ENCODE peak calls at places on chromosome 14, in eight cellular contexts. P is astrocyte of the spinal cord; O is fibroblast of the aortic adventitia; V is CD8-positive, alpha-beta T cell; Y is neural progenitor cell; Q is fibroblast of mammary gland; I is cardiac fibroblast; N is cardiac muscle cell. W is an unnamed sample.

GRCh38 chr14:61675291-61675690 is 20.0 kb upstream of the HIF1A start:
- DNase-seq in P (no peak), O (no peak), V (no peak), Y (no peak), Q (no peak), I (no peak), N (no peak), W (no peak)

GRCh38 chr14:63852271-63852816 is 460 bp upstream of the SYNE2 start:
- DNase-seq in P (peak), O (peak), V (no peak), Y (no peak), Q (no peak), I (peak), N (no peak), W (peak)

GRCh38 chr14:68935761-68936209 is 43.3 kb downstream of the ACTN1 start:
- DNase-seq in P (no peak), O (no peak), V (no peak), Y (peak), Q (peak), I (no peak), N (no peak), W (peak)

GRCh38 chr14:64215978-64216377 is 78.2 kb downstream of the ESR2 start:
- DNase-seq in P (no peak), O (no peak), V (no peak), Y (no peak), Q (no peak), I (no peak), N (no peak), W (no peak)

GRCh38 chr14:60021619-60022018 is 70.1 kb upstream of the PCNX4 start:
- DNase-seq in P (no peak), O (no peak), V (no peak), Y (no peak), Q (no peak), I (no peak), N (no peak), W (no peak)

GRCh38 chr14:73295198-73295796 is 58.0 kb downstream of the PAPLN start:
- DNase-seq in P (peak), O (peak), V (no peak), Y (peak), Q (peak), I (peak), N (peak), W (peak)

GRCh38 chr14:58770501-58770982 is 132.8 kb downstream of the DACT1 start:
- DNase-seq in P (no peak), O (no peak), V (no peak), Y (no peak), Q (no peak), I (no peak), N (no peak), W (peak)

GRCh38 chr14:27845241-27845850 is 921.2 kb upstream of the FOXG1 start:
- DNase-seq in P (no peak), O (no peak), V (no peak), Y (no peak), Q (no peak), I (no peak), N (no peak), W (no peak)

GRCh38 chr14:68074765-68075381 is 255.3 kb downstream of the RAD51B start:
- DNase-seq in P (no peak), O (peak), V (no peak), Y (no peak), Q (peak), I (no peak), N (no peak), W (peak)

GRCh38 chr14:103803661-103804060 is 43.7 kb downstream of the PPP1R13B start:
- DNase-seq in P (no peak), O (peak), V (no peak), Y (no peak), Q (peak), I (peak), N (no peak), W (peak)

GRCh38 chr14:72606879-72607278 is 287.0 kb downstream of the DPF3 start:
- DNase-seq in P (no peak), O (no peak), V (no peak), Y (no peak), Q (peak), I (no peak), N (no peak), W (no peak)

GRCh38 chr14:73787760-73788508 is 63.7 kb upstream of the PTGR2 start:
- DNase-seq in P (peak), O (peak), V (no peak), Y (peak), Q (peak), I (peak), N (no peak), W (peak)

GRCh38 chr14:56891226-56891625 is 80.9 kb upstream of the OTX2 start:
- DNase-seq in P (no peak), O (no peak), V (no peak), Y (peak), Q (no peak), I (no peak), N (no peak), W (no peak)

GRCh38 chr14:36517242-36518030 is 2.6 kb downstream of the NKX2-1 start:
- DNase-seq in P (no peak), O (no peak), V (no peak), Y (peak), Q (no peak), I (no peak), N (no peak), W (no peak)

GRCh38 chr14:101788016-101788695 is 26.6 kb downstream of the PPP2R5C start:
- DNase-seq in P (no peak), O (no peak), V (no peak), Y (no peak), Q (peak), I (no peak), N (no peak), W (no peak)

GRCh38 chr14:74261288-74261687 is 22.0 kb downstream of the VSX2 start:
- DNase-seq in P (no peak), O (no peak), V (no peak), Y (no peak), Q (no peak), I (no peak), N (no peak), W (no peak)

GRCh38 chr14:69669375-69669774 is 58.0 kb downstream of the SUSD6 start:
- DNase-seq in P (no peak), O (no peak), V (no peak), Y (no peak), Q (no peak), I (no peak), N (no peak), W (no peak)

GRCh38 chr14:92253381-92253894 is 69.5 kb upstream of the SLC24A4 start:
- DNase-seq in P (no peak), O (no peak), V (no peak), Y (peak), Q (no peak), I (no peak), N (no peak), W (peak)

GRCh38 chr14:92252291-92252690 is 70.7 kb upstream of the SLC24A4 start:
- DNase-seq in P (no peak), O (no peak), V (no peak), Y (no peak), Q (no peak), I (no peak), N (no peak), W (no peak)

GRCh38 chr14:92258934-92259333 is 64.0 kb upstream of the SLC24A4 start:
- DNase-seq in P (no peak), O (no peak), V (no peak), Y (no peak), Q (no peak), I (no peak), N (no peak), W (no peak)

GRCh38 chr14:92259613-92260357 is 63.2 kb upstream of the SLC24A4 start:
- DNase-seq in P (no peak), O (no peak), V (no peak), Y (peak), Q (no peak), I (no peak), N (no peak), W (no peak)

GRCh38 chr14:92254786-92255185 is 68.2 kb upstream of the SLC24A4 start:
- DNase-seq in P (peak), O (peak), V (no peak), Y (peak), Q (peak), I (peak), N (peak), W (peak)
- TF ChIP-seq CTCF in P (no peak), O (peak), V (no peak), Y (no peak), Q (no peak), I (no peak), N (no peak), W (no peak)

GRCh38 chr14:86015916-86016315 is 486.0 kb downstream of the FLRT2 start:
- DNase-seq in P (peak), O (no peak), V (no peak), Y (no peak), Q (peak), I (peak), N (no peak), W (peak)

GRCh38 chr14:86013663-86014062 is 483.7 kb downstream of the FLRT2 start:
- DNase-seq in P (peak), O (no peak), V (no peak), Y (no peak), Q (peak), I (peak), N (peak), W (peak)

GRCh38 chr14:86012391-86012790 is 482.4 kb downstream of the FLRT2 start:
- DNase-seq in P (no peak), O (no peak), V (no peak), Y (peak), Q (no peak), I (no peak), N (no peak), W (no peak)

DNA sequence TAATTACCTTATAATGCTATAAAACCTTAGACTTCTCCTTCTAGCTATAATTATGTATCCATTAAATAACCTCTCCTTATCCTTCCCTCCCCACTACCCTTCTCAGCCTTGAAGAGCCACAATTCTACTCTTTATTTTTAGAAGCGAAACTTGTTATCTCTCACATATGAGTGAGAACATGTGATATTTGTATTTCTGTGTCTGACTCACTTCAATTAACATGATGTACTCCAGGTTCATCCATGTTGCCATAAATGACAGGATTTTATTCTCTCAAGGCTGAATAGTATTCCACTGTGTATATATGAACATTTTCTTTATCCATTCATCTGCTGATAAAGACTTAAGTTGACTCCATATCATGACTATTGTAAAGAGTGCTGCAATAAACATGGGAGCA is 485.6 kb downstream of the FLRT2 start:
- DNase-seq in P (peak), O (no peak), V (no peak), Y (no peak), Q (peak), I (no peak), N (no peak), W (peak)
- H3K4me3 ChIP-seq in P (no peak), O (no peak), V (no peak), Y (no peak), Q (no peak), I (no peak), N (no peak), W (no peak)

GRCh38 chr14:77131871-77132486 is 9.6 kb downstream of the ZDHHC22 start:
- DNase-seq in P (no peak), O (no peak), V (no peak), Y (no peak), Q (no peak), I (no peak), N (no peak), W (no peak)
- TF ChIP-seq CTCF in P (no peak), O (no peak), V (no peak), Y (peak), Q (no peak), I (no peak), N (no peak), W (no peak)

GRCh38 chr14:96011609-96012008 is 27.6 kb upstream of the C14orf132 start:
- DNase-seq in P (no peak), O (no peak), V (no peak), Y (no peak), Q (no peak), I (no peak), N (no peak), W (no peak)
- H3K4me3 ChIP-seq in P (no peak), O (no peak), V (no peak), Y (no peak), Q (no peak), I (no peak), N (no peak), W (no peak)

GRCh38 chr14:86865934-86866333 is 1127.0 kb downstream of the GALC start:
- DNase-seq in P (no peak), O (no peak), V (no peak), Y (no peak), Q (no peak), I (no peak), N (no peak), W (peak)
- TF ChIP-seq CTCF in P (no peak), O (peak), V (no peak), Y (no peak), Q (no peak), I (no peak), N (peak), W (peak)

GRCh38 chr14:54220122-54220691 is 176.6 kb upstream of the CDKN3 start:
- DNase-seq in P (no peak), O (no peak), V (no peak), Y (peak), Q (no peak), I (no peak), N (peak), W (no peak)
- H3K4me3 ChIP-seq in P (peak), O (peak), V (no peak), Y (peak), Q (peak), I (peak), N (peak), W (peak)

GRCh38 chr14:88750945-88751344 is 41.8 kb downstream of the EML5 start:
- DNase-seq in P (no peak), O (no peak), V (no peak), Y (no peak), Q (no peak), I (no peak), N (no peak), W (no peak)

GRCh38 chr14:88748288-88748687 is 44.5 kb downstream of the EML5 start:
- DNase-seq in P (no peak), O (no peak), V (no peak), Y (no peak), Q (no peak), I (no peak), N (no peak), W (no peak)

GRCh38 chr14:88749139-88749538 is 43.6 kb downstream of the EML5 start:
- DNase-seq in P (no peak), O (no peak), V (no peak), Y (no peak), Q (no peak), I (no peak), N (no peak), W (no peak)

GRCh38 chr14:88753873-88754272 is 38.9 kb downstream of the EML5 start:
- DNase-seq in P (no peak), O (no peak), V (no peak), Y (no peak), Q (no peak), I (no peak), N (no peak), W (no peak)

DNA sequence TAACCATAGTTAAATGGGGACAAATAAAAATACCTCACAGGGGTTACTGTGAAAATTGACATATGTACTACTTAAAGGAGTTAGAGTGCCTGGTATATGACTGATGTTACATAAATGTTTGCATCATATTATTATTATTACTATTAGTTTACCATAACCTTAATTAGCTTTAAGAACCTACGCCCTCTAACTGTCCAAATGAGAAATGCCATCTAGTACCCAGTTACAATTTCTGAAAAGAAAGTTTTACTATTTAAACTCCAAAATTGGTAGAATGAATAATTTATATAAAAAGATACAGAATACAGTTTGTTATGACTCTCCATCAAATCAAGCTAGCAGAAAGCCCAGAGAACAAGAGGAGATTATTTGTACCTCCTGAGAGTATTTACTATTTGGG is 42.3 kb downstream of the EML5 start:
- DNase-seq in P (no peak), O (no peak), V (no peak), Y (no peak), Q (no peak), I (no peak), N (no peak), W (no peak)
- TF ChIP-seq CTCF in P (no peak), O (no peak), V (no peak), Y (no peak), Q (no peak), I (no peak), N (no peak), W (no peak)

GRCh38 chr14:53758141-53758540 is 198.5 kb downstream of the BMP4 start:
- DNase-seq in P (no peak), O (no peak), V (no peak), Y (no peak), Q (no peak), I (no peak), N (no peak), W (no peak)

DNA sequence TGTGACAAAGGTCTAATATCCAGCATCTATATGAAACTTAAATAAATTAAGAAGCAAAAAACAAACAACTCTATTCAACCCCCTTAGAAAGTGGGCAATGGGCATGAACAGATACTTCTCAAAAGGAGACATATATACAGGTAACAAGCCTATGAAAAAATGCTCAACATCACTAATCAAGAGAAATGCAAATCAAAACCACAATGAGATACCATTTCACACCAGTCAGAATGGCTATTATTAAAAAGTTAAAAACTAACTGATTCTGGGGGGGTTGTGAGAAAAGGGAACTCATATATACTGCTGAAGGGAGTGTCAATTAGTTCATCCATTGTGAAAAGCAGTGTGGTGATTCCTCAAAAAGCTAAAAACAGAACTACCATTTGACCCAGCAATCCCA is 198.9 kb downstream of the BMP4 start:
- DNase-seq in P (no peak), O (no peak), V (no peak), Y (no peak), Q (no peak), I (no peak), N (no peak), W (no peak)
- H3K4me3 ChIP-seq in P (no peak), O (no peak), V (no peak), Y (no peak), Q (no peak), I (no peak), N (no peak), W (no peak)